ENCODE peak calls at places on chromosome 10, in six cellular contexts. N, C, H, E, Q and P are unnamed samples.

GRCh38 chr10:76116523-76116922 is 685.1 kb downstream of the LRMDA start:
- DNase-seq in E (no peak), N (no peak), C (no peak), H (no peak), Q (no peak), P (no peak)

GRCh38 chr10:91592282-91593020 is 40.4 kb downstream of the PPP1R3C start:
- DNase-seq in Q (no peak), N (no peak), C (no peak), H (no peak), E (no peak), P (peak)

GRCh38 chr10:123346581-123346980 is 192.4 kb downstream of the BUB3 start:
- DNase-seq in N (no peak), E (no peak), Q (no peak), C (no peak), H (no peak), P (no peak)

GRCh38 chr10:104170610-104171269 is 48.8 kb downstream of the SFR1 start:
- DNase-seq in Q (no peak), H (no peak), E (no peak), N (no peak), C (no peak), P (no peak)

GRCh38 chr10:61140765-61141392 is 196.9 kb upstream of the RHOBTB1 start:
- DNase-seq in E (peak), H (peak), C (no peak), Q (no peak), N (no peak), P (peak)

GRCh38 chr10:55668326-55668922 is 692.6 kb downstream of the ZWINT start:
- DNase-seq in N (no peak), E (peak), H (no peak), C (no peak), Q (no peak), P (peak)

GRCh38 chr10:35640474-35640873 is 1.6 kb downstream of the FZD8 start:
- DNase-seq in H (peak), N (peak), Q (peak), C (peak), E (peak), P (peak)

GRCh38 chr10:109982123-109982522 is 25.7 kb upstream of the ADD3 start:
- DNase-seq in E (no peak), Q (no peak), H (no peak), N (no peak), C (no peak), P (no peak)

GRCh38 chr10:61081331-61081730 is 137.3 kb upstream of the RHOBTB1 start:
- DNase-seq in N (no peak), Q (no peak), C (no peak), E (no peak), H (no peak), P (no peak)

GRCh38 chr10:62305813-62306212 is 37.2 kb upstream of the RTKN2 start:
- DNase-seq in E (no peak), H (peak), C (no peak), Q (no peak), N (no peak), P (no peak)

GRCh38 chr10:88115968-88116367 is 252.5 kb downstream of the PTEN start:
- DNase-seq in H (peak), N (no peak), E (no peak), C (no peak), Q (no peak), P (peak)

GRCh38 chr10:44648691-44649090 is 262.4 kb upstream of the TMEM72 start:
- DNase-seq in E (no peak), Q (no peak), H (no peak), C (no peak), N (no peak), P (no peak)

GRCh38 chr10:123044391-123044790 is 35.6 kb downstream of the ACADSB start:
- DNase-seq in N (no peak), Q (no peak), E (peak), C (no peak), H (peak), P (no peak)

GRCh38 chr10:86363184-86363832 is 3.3 kb downstream of the GRID1 start:
- DNase-seq in N (peak), C (peak), E (peak), Q (peak), H (no peak), P (peak)

GRCh38 chr10:36280396-36280795 is 638.3 kb upstream of the FZD8 start:
- DNase-seq in Q (no peak), H (peak), C (no peak), E (peak), N (no peak), P (peak)

GRCh38 chr10:110717830-110718595 is 73.9 kb downstream of the RBM20 start:
- DNase-seq in Q (no peak), N (no peak), H (no peak), E (no peak), C (no peak), P (no peak)

GRCh38 chr10:26725837-26726727 is 28.6 kb downstream of the PDSS1 start:
- DNase-seq in E (peak), C (no peak), N (peak), H (peak), Q (no peak), P (peak)

GRCh38 chr10:58335306-58336005 is 650 bp downstream of the UBE2D1 start:
- DNase-seq in H (peak), C (peak), Q (no peak), N (no peak), E (peak), P (peak)

GRCh38 chr10:70317943-70318318 is 34.1 kb upstream of the NPFFR1 start:
- DNase-seq in Q (no peak), C (no peak), N (no peak), E (no peak), H (no peak), P (no peak)

GRCh38 chr10:5945561-5946418 is 31.6 kb downstream of the IL15RA start:
- DNase-seq in Q (no peak), H (peak), E (peak), C (no peak), N (no peak), P (peak)

GRCh38 chr10:103276941-103277712 is at the start of gene INA:
- DNase-seq in Q (peak), N (peak), C (peak), E (peak), H (peak), P (peak)

GRCh38 chr10:75402486-75403143 is 1.1 kb upstream of the ZNF503 start:
- DNase-seq in E (no peak), Q (no peak), C (peak), N (no peak), H (no peak), P (no peak)

GRCh38 chr10:86017841-86018734 is 348.5 kb downstream of the GRID1 start:
- DNase-seq in Q (no peak), N (no peak), E (peak), H (no peak), C (no peak), P (no peak)

GRCh38 chr10:118488710-118489497 is 106.5 kb downstream of the PRLHR start:
- DNase-seq in Q (no peak), H (no peak), E (no peak), C (no peak), N (no peak), P (no peak)

GRCh38 chr10:118484152-118484871 is 111.1 kb downstream of the PRLHR start:
- DNase-seq in N (no peak), C (no peak), H (no peak), E (no peak), Q (no peak), P (no peak)

GRCh38 chr10:118482393-118483331 is 112.8 kb downstream of the PRLHR start:
- DNase-seq in Q (no peak), C (no peak), N (no peak), H (no peak), E (no peak), P (no peak)

GRCh38 chr10:118483496-118483895 is 112.0 kb downstream of the PRLHR start:
- DNase-seq in Q (no peak), C (no peak), H (no peak), N (no peak), E (no peak), P (no peak)

DNA sequence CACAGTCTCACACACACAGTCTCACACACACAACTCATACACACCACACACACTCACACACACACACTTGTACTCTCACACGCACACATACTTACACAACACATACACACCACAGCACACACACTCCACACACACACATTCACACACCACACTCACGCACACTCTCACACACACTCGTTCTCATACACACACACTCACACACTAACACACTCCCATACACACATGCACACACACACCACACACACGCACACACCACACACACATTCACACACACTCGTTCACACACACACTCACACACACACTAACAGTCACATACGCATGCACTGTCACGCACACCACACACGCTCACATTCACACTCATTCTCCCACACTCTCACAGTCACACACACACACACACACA is 109.8 kb downstream of the PRLHR start:
- DNase-seq in N (no peak), Q (no peak), C (no peak), E (no peak), H (no peak), P (no peak)
- H3K23ac ChIP-seq in N (peak), Q (no peak), C (peak), E (no peak), H (no peak), P (no peak)

DNA sequence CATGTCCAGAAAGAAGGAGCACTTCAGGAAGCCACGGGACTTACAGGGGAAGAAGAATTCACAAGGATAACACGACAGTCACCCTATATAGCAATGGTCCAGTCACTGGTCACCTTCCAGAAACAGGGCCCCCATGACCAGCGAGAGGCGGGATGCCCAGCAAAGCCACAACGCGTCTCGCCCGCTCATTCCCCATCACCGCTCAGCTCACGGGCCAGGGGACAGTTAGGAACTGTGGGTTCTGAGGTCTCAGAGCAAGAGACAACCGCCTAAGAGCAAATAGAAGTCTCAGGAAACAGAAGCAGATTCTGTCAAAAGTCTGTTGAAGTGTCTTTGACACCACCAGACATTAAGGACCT is 71.9 kb downstream of the PROSER2 start:
- DNase-seq in H (no peak), E (no peak), C (no peak), Q (no peak), N (no peak), P (no peak)
- H2BK15ac ChIP-seq in H (no peak), E (no peak), C (no peak), Q (no peak), N (no peak), P (no peak)

DNA sequence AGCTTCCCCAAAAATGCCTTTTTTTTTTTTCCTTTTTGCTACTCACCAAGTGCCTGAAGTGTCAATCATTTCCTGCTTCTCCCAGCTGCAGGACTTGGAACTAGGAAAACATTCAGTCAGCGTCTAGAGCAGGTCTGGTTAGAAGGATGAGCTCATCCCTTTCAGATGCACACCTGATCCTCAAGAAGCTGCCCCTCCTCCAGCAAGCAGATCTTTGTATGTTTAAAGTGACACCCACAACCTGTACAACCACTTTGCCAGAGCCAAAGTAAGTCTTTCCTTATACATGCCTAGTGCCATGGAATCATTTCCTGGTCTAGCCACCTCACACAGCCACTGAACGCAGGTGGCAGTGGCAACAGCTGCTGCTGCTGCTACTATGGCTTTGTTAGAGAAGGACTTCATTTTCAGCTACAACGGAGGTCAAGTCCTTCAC is 10.4 kb upstream of the USP54 start:
- DNase-seq in C (peak), H (peak), E (peak), Q (no peak), N (no peak), P (no peak)
- H3K23ac ChIP-seq in C (no peak), H (no peak), E (no peak), Q (no peak), N (no peak), P (no peak)

GRCh38 chr10:43224321-43224720 is 42.5 kb downstream of the RASGEF1A start:
- DNase-seq in N (no peak), H (no peak), C (no peak), Q (no peak), E (no peak), P (no peak)
- H2BK15ac ChIP-seq in N (no peak), H (no peak), C (no peak), Q (no peak), E (no peak), P (no peak)

DNA sequence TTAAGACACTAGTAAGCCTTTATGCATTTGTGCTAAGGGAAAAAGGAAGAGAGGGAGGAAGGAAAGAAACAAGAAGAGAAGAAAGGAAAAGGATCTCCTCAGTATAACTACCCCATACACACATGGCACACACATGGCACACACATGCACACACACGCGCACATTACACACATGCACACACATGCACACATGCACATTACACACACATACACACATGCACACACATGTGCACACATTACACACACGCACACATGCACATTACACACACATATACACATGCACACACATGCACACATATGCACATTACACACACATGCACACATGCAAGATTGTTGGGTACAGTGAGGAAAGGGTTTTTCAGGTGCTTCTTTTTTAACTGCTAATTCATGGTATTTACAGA is 311.2 kb downstream of the SKIDA1 start:
- DNase-seq in N (no peak), H (no peak), E (no peak), Q (no peak), C (no peak), P (no peak)
- H3K23ac ChIP-seq in N (no peak), H (no peak), E (peak), Q (peak), C (no peak), P (no peak)